ENCODE peak calls at places on chromosomes 12 and 14, in four cellular contexts. L is upper lobe of left lung, S is K562, N is HCT116. P is an unnamed sample.

GRCh38 chr14:24605435-24606190 is 3.9 kb downstream of the GZMH start:
- ATAC-seq in L (peak), S (peak), N (peak), P (no peak)

GRCh38 chr14:58607571-58608317 is 30.0 kb upstream of the DACT1 start:
- ATAC-seq in L (no peak), S (no peak), N (no peak), P (no peak)

GRCh38 chr14:68479247-68479646 is 313.6 kb downstream of the ZFP36L1 start:
- ATAC-seq in L (no peak), S (no peak), N (no peak), P (no peak)

GRCh38 chr12:124172646-124173045 is 122.2 kb upstream of the RFLNA start:
- ATAC-seq in L (no peak), S (no peak), N (no peak), P (no peak)

GRCh38 chr12:47356129-47356622 is 276.4 kb upstream of the AMIGO2 start:
- ATAC-seq in L (no peak), S (no peak), N (no peak), P (peak)

GRCh38 chr12:14573118-14573517 is 5.4 kb upstream of the PLBD1 start:
- ATAC-seq in L (no peak), S (no peak), N (no peak), P (no peak)

GRCh38 chr14:76773188-76773885 is 12.1 kb downstream of the VASH1 start:
- ATAC-seq in L (peak), S (peak), N (peak), P (peak)

GRCh38 chr12:16880864-16881285 is 274.9 kb upstream of the LMO3 start:
- ATAC-seq in L (no peak), S (no peak), N (no peak), P (no peak)

GRCh38 chr12:101552277-101552676 is 42.5 kb upstream of the MYBPC1 start:
- ATAC-seq in L (no peak), S (no peak), N (no peak), P (peak)

GRCh38 chr12:106919910-106920544 is 35.7 kb upstream of the TMEM263 start:
- ATAC-seq in L (no peak), S (peak), N (peak), P (no peak)

GRCh38 chr12:94092516-94093241 is 55.7 kb upstream of the PLXNC1 start:
- ATAC-seq in L (no peak), S (no peak), N (no peak), P (peak)

GRCh38 chr12:14723763-14724162 is 27.4 kb upstream of the GUCY2C start:
- ATAC-seq in L (peak), S (peak), N (peak), P (peak)

GRCh38 chr14:75493580-75494130 is 28.6 kb upstream of the BATF start:
- ATAC-seq in L (no peak), S (no peak), N (no peak), P (no peak)

GRCh38 chr12:32357601-32358249 is 41.6 kb upstream of the FGD4 start:
- ATAC-seq in L (no peak), S (no peak), N (no peak), P (no peak)

GRCh38 chr14:88277205-88277604 is 45.9 kb downstream of the KCNK10 start:
- ATAC-seq in L (no peak), S (no peak), N (no peak), P (no peak)

GRCh38 chr14:68563256-68564131 is 229.4 kb downstream of the ZFP36L1 start:
- ATAC-seq in L (peak), S (no peak), N (no peak), P (peak)

GRCh38 chr12:56286044-56286830 is 13.9 kb downstream of the CS start:
- ATAC-seq in L (no peak), S (no peak), N (no peak), P (no peak)

GRCh38 chr12:115872919-115873357 is 404.6 kb downstream of the MED13L start:
- ATAC-seq in L (no peak), S (no peak), N (peak), P (no peak)

GRCh38 chr14:70680748-70681147 is 39.0 kb downstream of the TTC9 start:
- ATAC-seq in L (no peak), S (no peak), N (no peak), P (no peak)

GRCh38 chr12:91144053-91144452 is 32.8 kb upstream of the LUM start:
- ATAC-seq in L (no peak), S (no peak), N (no peak), P (no peak)

GRCh38 chr12:116153096-116153495 is 124.4 kb downstream of the MED13L start:
- ATAC-seq in L (no peak), S (no peak), N (no peak), P (no peak)

GRCh38 chr14:70188292-70188607 is 501 bp downstream of the SLC8A3 start:
- ATAC-seq in L (no peak), S (no peak), N (no peak), P (no peak)

GRCh38 chr12:92021665-92022033 is 124.0 kb downstream of the BTG1 start:
- ATAC-seq in L (no peak), S (no peak), N (no peak), P (no peak)

GRCh38 chr14:89288114-89288513 is 128.9 kb downstream of the FOXN3 start:
- ATAC-seq in L (no peak), S (no peak), N (no peak), P (no peak)

GRCh38 chr12:123145211-123145610 is 5.7 kb downstream of the PITPNM2 start:
- ATAC-seq in L (no peak), S (no peak), N (no peak), P (no peak)

GRCh38 chr12:26741828-26742227 is 91.2 kb downstream of the ITPR2 start:
- ATAC-seq in L (no peak), S (no peak), N (no peak), P (no peak)

GRCh38 chr12:111971800-111972199 is 41.2 kb downstream of the TMEM116 start:
- ATAC-seq in L (no peak), S (no peak), N (no peak), P (no peak)

GRCh38 chr14:99745307-99745951 is 47.8 kb upstream of the EML1 start:
- ATAC-seq in L (peak), S (no peak), N (no peak), P (peak)

GRCh38 chr12:1882850-1883470 is 35.5 kb downstream of the CACNA2D4 start:
- ATAC-seq in L (no peak), S (no peak), N (no peak), P (no peak)

GRCh38 chr14:92560106-92560865 is 46.7 kb downstream of the RIN3 start:
- ATAC-seq in L (no peak), S (no peak), N (no peak), P (no peak)

GRCh38 chr14:20627337-20628032 is 14.0 kb downstream of the OR6S1 start:
- ATAC-seq in L (no peak), S (no peak), N (no peak), P (no peak)

GRCh38 chr12:96257550-96258392 is 63.6 kb downstream of the ELK3 start:
- ATAC-seq in L (no peak), S (no peak), N (no peak), P (no peak)

GRCh38 chr14:104844306-104845032 is 20.6 kb upstream of the CEP170B start:
- ATAC-seq in L (peak), S (peak), N (no peak), P (no peak)

GRCh38 chr12:113910751-113911272 is 55.3 kb downstream of the RBM19 start:
- ATAC-seq in L (no peak), S (no peak), N (no peak), P (no peak)

GRCh38 chr12:62273724-62274380 is 13.6 kb downstream of the USP15 start:
- ATAC-seq in L (no peak), S (peak), N (no peak), P (no peak)

DNA sequence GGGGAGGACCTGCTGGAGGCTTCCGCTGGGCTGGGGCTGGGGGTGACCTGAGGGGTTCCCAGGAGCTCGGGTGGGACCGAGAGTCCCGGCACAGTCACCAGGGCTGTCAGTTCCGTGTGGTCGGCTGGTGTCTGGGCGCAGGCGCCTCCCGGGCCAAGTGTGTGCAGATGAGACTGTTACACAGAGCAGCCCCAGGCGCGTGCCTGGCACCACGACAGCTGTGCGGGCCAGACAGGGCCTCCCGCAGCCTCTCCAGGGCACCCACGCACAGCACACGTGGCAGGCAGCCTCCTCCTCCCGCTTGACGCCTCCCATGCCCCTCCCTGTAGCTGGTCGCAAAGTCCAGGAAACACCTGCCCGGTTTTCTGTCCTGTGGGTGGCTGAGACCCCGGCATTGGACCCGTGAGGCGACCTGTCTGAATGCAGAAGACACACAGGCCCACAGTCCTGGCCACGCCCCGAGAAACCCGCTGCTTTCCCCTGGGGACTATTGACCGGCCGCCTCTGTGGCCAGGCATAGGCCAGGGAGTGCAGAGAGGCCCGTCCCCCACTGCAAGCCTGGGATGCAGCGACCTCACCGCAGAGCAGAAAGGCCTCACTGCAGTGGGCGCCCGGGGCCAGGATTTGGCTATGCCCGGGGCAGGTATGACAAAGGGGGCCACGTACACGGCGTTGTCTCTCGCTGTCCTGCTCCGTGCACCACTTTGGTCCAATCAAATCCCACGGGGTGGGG is 12.1 kb upstream of the GALNT9 start:
- ATAC-seq in L (no peak), S (no peak), N (no peak), P (no peak)
- TF ChIP-seq CTCF in L (no peak), S (no peak), N (no peak), P (no peak)

GRCh38 chr12:68812553-68813241 is 4.7 kb downstream of the MDM2 start:
- ATAC-seq in L (no peak), S (no peak), N (no peak), P (no peak)
- H3K4me3 ChIP-seq in L (no peak), S (no peak), N (no peak), P (no peak)

GRCh38 chr12:69168828-69169227 is 70.5 kb upstream of the CPSF6 start:
- ATAC-seq in L (no peak), S (no peak), N (no peak), P (no peak)

GRCh38 chr12:69171881-69172280 is 67.5 kb upstream of the CPSF6 start:
- ATAC-seq in L (no peak), S (no peak), N (no peak), P (no peak)

GRCh38 chr12:69167648-69168165 is 71.7 kb upstream of the CPSF6 start:
- ATAC-seq in L (no peak), S (no peak), N (no peak), P (no peak)

GRCh38 chr12:69173358-69173757 is 66.0 kb upstream of the CPSF6 start:
- ATAC-seq in L (no peak), S (peak), N (no peak), P (no peak)

DNA sequence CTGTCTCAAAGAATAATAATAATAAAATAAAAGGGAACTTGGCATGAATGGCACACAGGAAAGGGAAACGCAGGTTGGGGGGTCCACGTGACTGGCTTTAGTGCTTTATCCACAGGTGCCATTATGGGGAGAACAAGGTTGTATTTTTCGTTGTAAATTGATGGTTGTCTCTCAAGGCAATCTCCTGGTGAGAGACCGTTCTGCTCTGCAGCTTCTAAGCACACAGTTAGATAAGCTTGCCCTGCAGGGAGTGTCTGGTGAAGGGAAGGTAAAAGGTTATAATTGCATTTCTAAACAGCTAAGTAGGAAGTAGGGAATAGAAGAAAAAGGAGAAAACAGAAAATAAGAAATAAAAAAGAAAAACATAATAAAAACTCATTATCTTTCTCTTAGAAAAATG is 69.1 kb upstream of the CPSF6 start:
- ATAC-seq in L (no peak), S (no peak), N (no peak), P (no peak)
- TF ChIP-seq POLR2AphosphoS5 in L (no peak), S (no peak), N (no peak), P (no peak)

DNA sequence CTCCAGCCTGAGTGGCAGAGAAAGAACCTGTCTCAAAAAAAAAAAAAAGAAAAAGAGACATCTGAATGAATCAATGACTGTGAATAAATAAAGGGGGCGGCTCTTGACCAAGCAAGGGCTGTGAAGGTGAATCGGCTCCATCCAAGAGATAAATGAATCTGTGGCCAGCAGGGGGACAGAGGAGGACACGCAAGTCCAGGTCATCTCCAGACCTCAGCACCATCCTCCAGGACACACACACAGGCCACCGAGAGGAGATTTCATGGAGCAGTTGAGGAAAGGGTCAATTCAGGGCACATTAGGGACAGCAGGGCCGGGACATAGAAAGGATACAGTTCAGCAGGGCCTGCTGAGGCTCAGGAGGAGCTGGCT is 21.6 kb downstream of the TRPV4 start:
- ATAC-seq in L (no peak), S (peak), N (peak), P (no peak)
- TF ChIP-seq CTCF in L (no peak), S (peak), N (peak), P (no peak)

DNA sequence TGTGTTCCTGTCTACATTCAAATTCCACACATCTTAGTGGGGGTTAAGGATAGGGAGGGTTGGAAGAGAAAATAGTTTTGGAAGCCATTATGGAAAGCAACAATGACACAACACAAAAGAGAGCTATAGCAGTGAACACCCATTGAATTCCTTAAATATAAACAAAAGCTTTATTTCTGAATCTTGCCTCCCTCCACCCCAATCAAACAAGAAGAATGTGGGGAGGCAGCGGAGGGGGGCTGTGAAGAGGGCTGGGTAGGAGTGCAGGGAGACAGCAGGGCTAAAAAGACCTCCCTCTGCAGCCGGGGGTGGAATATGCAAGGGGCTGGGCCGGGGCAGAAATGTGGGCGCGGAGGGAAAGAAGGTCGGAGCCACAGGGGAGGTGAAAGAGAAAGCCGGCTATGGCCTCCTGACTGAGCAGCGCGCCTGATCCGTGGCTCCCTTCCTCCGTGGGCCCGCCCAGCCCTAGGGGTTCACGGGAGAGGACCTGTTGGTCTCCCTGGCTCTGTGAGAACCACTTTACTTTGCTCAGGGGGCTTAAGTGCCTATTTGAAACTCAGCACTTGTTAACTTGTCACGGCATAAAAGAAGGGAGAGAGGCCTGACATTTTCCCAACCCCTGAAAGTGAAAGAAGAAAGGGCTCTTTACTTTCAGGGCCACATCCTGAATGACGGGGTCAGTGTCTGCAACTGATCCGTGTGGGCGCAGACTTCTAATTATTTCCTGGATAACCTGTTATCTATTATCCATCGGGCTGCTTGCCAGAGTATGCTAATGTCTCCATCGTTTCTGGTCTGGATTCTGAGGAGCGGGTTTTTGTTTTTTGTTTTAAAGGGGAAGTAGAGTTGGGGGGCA is 127.3 kb upstream of the MAX start:
- ATAC-seq in L (peak), S (peak), N (peak), P (peak)
- H3K4me3 ChIP-seq in L (peak), S (no peak), N (peak), P (peak)

GRCh38 chr12:54352022-54352531 is 12.2 kb downstream of the GPR84 start:
- ATAC-seq in L (no peak), S (peak), N (no peak), P (peak)
- TF ChIP-seq POLR2AphosphoS5 in L (no peak), S (peak), N (no peak), P (peak)

P was measured in gastroesophageal sphincter.